ENCODE peak calls at places on chromosome 17, in nine cellular contexts. L is AG08396, M is NCI-H1105 treated with DMSO at 0.1 percent for 48 hours, S is GM19239, P is A549, Y is astrocyte of the cerebellum, U is T-helper 9 cell, J is fibroblast of lung, W is NCI-H510A. K is an unnamed sample.

GRCh38 chr17:38609280-38610031 is 3.7 kb upstream of the SRCIN1 start:
- DNase-seq in L (no peak), M (no peak), S (no peak), P (no peak), Y (no peak), U (no peak), J (no peak), W (no peak), K (no peak)

GRCh38 chr17:54967621-54968258 is 714 bp downstream of the COX11 start:
- DNase-seq in L (peak), M (peak), S (no peak), P (peak), Y (no peak), U (no peak), J (peak), W (peak), K (peak)

GRCh38 chr17:47695664-47696376 is 1.9 kb downstream of the TBKBP1 start:
- DNase-seq in L (no peak), M (no peak), S (no peak), P (no peak), Y (no peak), U (no peak), J (no peak), W (no peak), K (no peak)

GRCh38 chr17:1022278-1023024 is 25.5 kb downstream of the TIMM22 start:
- DNase-seq in L (no peak), M (no peak), S (no peak), P (no peak), Y (no peak), U (no peak), J (no peak), W (no peak), K (no peak)

GRCh38 chr17:21029032-21029431 is 13.8 kb downstream of the USP22 start:
- DNase-seq in L (peak), M (no peak), S (no peak), P (peak), Y (no peak), U (no peak), J (peak), W (no peak), K (peak)

GRCh38 chr17:76125922-76126321 is 15.1 kb downstream of the FOXJ1 start:
- DNase-seq in L (no peak), M (no peak), S (no peak), P (no peak), Y (no peak), U (no peak), J (no peak), W (no peak), K (no peak)

GRCh38 chr17:38768417-38768816 is 15.9 kb downstream of the PSMB3 start:
- DNase-seq in L (no peak), M (no peak), S (no peak), P (no peak), Y (no peak), U (no peak), J (no peak), W (no peak), K (no peak)

GRCh38 chr17:8376302-8377067 is at the start of gene KRABD2:
- DNase-seq in L (peak), M (peak), S (peak), P (peak), Y (no peak), U (peak), J (peak), W (peak), K (peak)

GRCh38 chr17:39669897-39670735 is 1.9 kb downstream of the PNMT start:
- DNase-seq in L (no peak), M (no peak), S (no peak), P (no peak), Y (no peak), U (no peak), J (no peak), W (no peak), K (no peak)

GRCh38 chr17:4405038-4405669 is 28.6 kb upstream of the SPNS3 start:
- DNase-seq in L (no peak), M (no peak), S (no peak), P (no peak), Y (no peak), U (no peak), J (no peak), W (no peak), K (no peak)

GRCh38 chr17:38540514-38540913 is 65.2 kb downstream of the SRCIN1 start:
- DNase-seq in L (no peak), M (no peak), S (no peak), P (no peak), Y (no peak), U (no peak), J (no peak), W (no peak), K (no peak)

GRCh38 chr17:50945779-50946222 is 79.6 kb upstream of the TOB1 start:
- DNase-seq in L (no peak), M (no peak), S (no peak), P (no peak), Y (no peak), U (no peak), J (no peak), W (no peak), K (no peak)

GRCh38 chr17:27578718-27579085 is 52.3 kb upstream of the LGALS9 start:
- DNase-seq in L (no peak), M (no peak), S (peak), P (no peak), Y (no peak), U (no peak), J (peak), W (no peak), K (no peak)

GRCh38 chr17:78717431-78717980 is 64.6 kb downstream of the CYTH1 start:
- DNase-seq in L (peak), M (peak), S (no peak), P (peak), Y (no peak), U (no peak), J (peak), W (peak), K (peak)

GRCh38 chr17:16281351-16281750 is 64.3 kb downstream of the PIGL start:
- DNase-seq in L (no peak), M (no peak), S (no peak), P (no peak), Y (peak), U (no peak), J (peak), W (no peak), K (no peak)

GRCh38 chr17:65914784-65915342 is 277.1 kb downstream of the CEP112 start:
- DNase-seq in L (no peak), M (no peak), S (peak), P (no peak), Y (no peak), U (no peak), J (no peak), W (no peak), K (no peak)

GRCh38 chr17:58254803-58255202 is 16.4 kb downstream of the LPO start:
- DNase-seq in L (no peak), M (no peak), S (no peak), P (no peak), Y (no peak), U (no peak), J (no peak), W (no peak), K (no peak)

GRCh38 chr17:31696184-31696602 is 162.9 kb downstream of the COPRS start:
- DNase-seq in L (peak), M (no peak), S (no peak), P (no peak), Y (peak), U (no peak), J (peak), W (no peak), K (no peak)

GRCh38 chr17:82690786-82691489 is 7.6 kb downstream of the RAB40B start:
- DNase-seq in L (no peak), M (no peak), S (no peak), P (no peak), Y (no peak), U (no peak), J (no peak), W (no peak), K (no peak)

GRCh38 chr17:82110298-82110697 is 12.3 kb upstream of the FASN start:
- DNase-seq in L (no peak), M (no peak), S (no peak), P (no peak), Y (no peak), U (no peak), J (no peak), W (no peak), K (peak)

GRCh38 chr17:57424777-57425188 is 168.5 kb downstream of the MSI2 start:
- DNase-seq in L (no peak), M (no peak), S (no peak), P (no peak), Y (no peak), U (no peak), J (no peak), W (peak), K (no peak)

GRCh38 chr17:46733837-46734516 is 84.5 kb downstream of the WNT3 start:
- DNase-seq in L (no peak), M (no peak), S (no peak), P (no peak), Y (no peak), U (no peak), J (peak), W (no peak), K (peak)

GRCh38 chr17:61469474-61469873 is 17.3 kb downstream of the TBX4 start:
- DNase-seq in L (no peak), M (no peak), S (no peak), P (no peak), Y (no peak), U (no peak), J (no peak), W (no peak), K (no peak)

GRCh38 chr17:81928497-81929252 is 1.1 kb upstream of the MAFG start:
- DNase-seq in L (no peak), M (no peak), S (no peak), P (no peak), Y (no peak), U (no peak), J (no peak), W (no peak), K (no peak)

GRCh38 chr17:66165537-66166123 is 26.3 kb downstream of the CEP112 start:
- DNase-seq in L (peak), M (peak), S (peak), P (peak), Y (peak), U (no peak), J (peak), W (no peak), K (peak)